ENCODE peak calls at places on chromosome 2, in six cellular contexts. One of them, this sample, is unnamed.

GRCh38 chr2:234158189-234158588 is 107.7 kb downstream of the SPP2 start:
- DNase-seq in T follicular helper cell: no peak
- DNase-seq in HCEC 1CT: no peak
- DNase-seq in HFF-Myc: no peak
- DNase-seq in endodermal cell: no peak
- DNase-seq in T-helper 1 cell: no peak
- DNase-seq in this sample: no peak

GRCh38 chr2:763766-764525 is 86.7 kb upstream of the TMEM18 start:
- DNase-seq in HFF-Myc: no peak
- DNase-seq in endodermal cell: no peak
- DNase-seq in T-helper 1 cell: no peak
- DNase-seq in T follicular helper cell: no peak
- DNase-seq in HCEC 1CT: no peak
- DNase-seq in this sample: no peak

GRCh38 chr2:142131016-142131714 is at the start of gene LRP1B:
- DNase-seq in HFF-Myc: no peak
- DNase-seq in HCEC 1CT: peak
- DNase-seq in endodermal cell: peak
- DNase-seq in T follicular helper cell: no peak
- DNase-seq in T-helper 1 cell: no peak
- DNase-seq in this sample: no peak

GRCh38 chr2:128363991-128364390 is 45.3 kb upstream of the HS6ST1 start:
- DNase-seq in HFF-Myc: no peak
- DNase-seq in endodermal cell: peak
- DNase-seq in HCEC 1CT: no peak
- DNase-seq in T-helper 1 cell: no peak
- DNase-seq in T follicular helper cell: no peak
- DNase-seq in this sample: no peak

GRCh38 chr2:11320698-11321492 is 23.5 kb downstream of the ROCK2 start:
- DNase-seq in HCEC 1CT: peak
- DNase-seq in endodermal cell: no peak
- DNase-seq in HFF-Myc: no peak
- DNase-seq in T follicular helper cell: no peak
- DNase-seq in T-helper 1 cell: no peak
- DNase-seq in this sample: no peak

GRCh38 chr2:142037051-142037450 is 93.8 kb downstream of the LRP1B start:
- DNase-seq in T follicular helper cell: no peak
- DNase-seq in HFF-Myc: peak
- DNase-seq in T-helper 1 cell: no peak
- DNase-seq in endodermal cell: no peak
- DNase-seq in HCEC 1CT: peak
- DNase-seq in this sample: no peak

GRCh38 chr2:238947920-238948710 is 100.2 kb downstream of the TWIST2 start:
- DNase-seq in endodermal cell: peak
- DNase-seq in HFF-Myc: peak
- DNase-seq in HCEC 1CT: peak
- DNase-seq in T-helper 1 cell: no peak
- DNase-seq in T follicular helper cell: no peak
- DNase-seq in this sample: no peak

GRCh38 chr2:177984739-177985138 is 87.8 kb downstream of the PDE11A start:
- DNase-seq in T follicular helper cell: no peak
- DNase-seq in HFF-Myc: no peak
- DNase-seq in endodermal cell: no peak
- DNase-seq in HCEC 1CT: no peak
- DNase-seq in T-helper 1 cell: no peak
- DNase-seq in this sample: no peak

GRCh38 chr2:186590538-186591441 is 934 bp downstream of the ITGAV start:
- DNase-seq in endodermal cell: peak
- DNase-seq in T follicular helper cell: peak
- DNase-seq in HFF-Myc: no peak
- DNase-seq in T-helper 1 cell: no peak
- DNase-seq in HCEC 1CT: peak
- DNase-seq in this sample: no peak

GRCh38 chr2:125858366-125858765 is 797.6 kb upstream of the GYPC start:
- DNase-seq in endodermal cell: no peak
- DNase-seq in HFF-Myc: no peak
- DNase-seq in T follicular helper cell: no peak
- DNase-seq in HCEC 1CT: no peak
- DNase-seq in T-helper 1 cell: no peak
- DNase-seq in this sample: no peak

GRCh38 chr2:70002241-70002896 is 40.9 kb upstream of the ASPRV1 start:
- DNase-seq in endodermal cell: no peak
- DNase-seq in HCEC 1CT: no peak
- DNase-seq in T-helper 1 cell: no peak
- DNase-seq in HFF-Myc: no peak
- DNase-seq in T follicular helper cell: no peak
- DNase-seq in this sample: no peak

GRCh38 chr2:84643991-84644390 is 127.7 kb downstream of the DNAH6 start:
- DNase-seq in HFF-Myc: no peak
- DNase-seq in T-helper 1 cell: no peak
- DNase-seq in T follicular helper cell: no peak
- DNase-seq in endodermal cell: no peak
- DNase-seq in HCEC 1CT: peak
- DNase-seq in this sample: no peak

GRCh38 chr2:20626698-20627471 is 24.0 kb downstream of the HS1BP3 start:
- DNase-seq in T follicular helper cell: no peak
- DNase-seq in HCEC 1CT: no peak
- DNase-seq in endodermal cell: peak
- DNase-seq in HFF-Myc: no peak
- DNase-seq in T-helper 1 cell: no peak
- DNase-seq in this sample: no peak

GRCh38 chr2:74548919-74549684 is 4.6 kb downstream of the LOXL3 start:
- DNase-seq in T follicular helper cell: no peak
- DNase-seq in HCEC 1CT: peak
- DNase-seq in HFF-Myc: no peak
- DNase-seq in endodermal cell: peak
- DNase-seq in T-helper 1 cell: no peak
- DNase-seq in this sample: no peak

GRCh38 chr2:198314559-198315153 is 510.3 kb downstream of the PLCL1 start:
- DNase-seq in HFF-Myc: peak
- DNase-seq in T follicular helper cell: no peak
- DNase-seq in T-helper 1 cell: no peak
- DNase-seq in endodermal cell: no peak
- DNase-seq in HCEC 1CT: peak
- DNase-seq in this sample: no peak

GRCh38 chr2:75098856-75099255 is 100.5 kb downstream of the TACR1 start:
- DNase-seq in endodermal cell: peak
- DNase-seq in T-helper 1 cell: no peak
- DNase-seq in T follicular helper cell: no peak
- DNase-seq in HFF-Myc: no peak
- DNase-seq in HCEC 1CT: peak
- DNase-seq in this sample: no peak

GRCh38 chr2:129192841-129193253 is 786.6 kb upstream of the RAB6C start:
- DNase-seq in HCEC 1CT: no peak
- DNase-seq in HFF-Myc: no peak
- DNase-seq in T follicular helper cell: no peak
- DNase-seq in T-helper 1 cell: no peak
- DNase-seq in endodermal cell: peak
- DNase-seq in this sample: no peak

GRCh38 chr2:105521176-105521575 is 122.3 kb upstream of the FHL2 start:
- DNase-seq in HFF-Myc: no peak
- DNase-seq in T-helper 1 cell: no peak
- DNase-seq in endodermal cell: no peak
- DNase-seq in HCEC 1CT: no peak
- DNase-seq in T follicular helper cell: no peak
- DNase-seq in this sample: no peak

GRCh38 chr2:121085801-121086200 is 199.2 kb downstream of the TFCP2L1 start:
- DNase-seq in T follicular helper cell: no peak
- DNase-seq in endodermal cell: no peak
- DNase-seq in HCEC 1CT: no peak
- DNase-seq in HFF-Myc: no peak
- DNase-seq in T-helper 1 cell: no peak
- DNase-seq in this sample: no peak

GRCh38 chr2:58918138-58918537 is 677.0 kb upstream of the FANCL start:
- DNase-seq in HFF-Myc: no peak
- DNase-seq in HCEC 1CT: no peak
- DNase-seq in T-helper 1 cell: no peak
- DNase-seq in T follicular helper cell: no peak
- DNase-seq in endodermal cell: no peak
- DNase-seq in this sample: no peak

GRCh38 chr2:85851253-85851955 is 37.4 kb downstream of the ST3GAL5 start:
- DNase-seq in HCEC 1CT: no peak
- DNase-seq in HFF-Myc: no peak
- DNase-seq in T-helper 1 cell: no peak
- DNase-seq in T follicular helper cell: no peak
- DNase-seq in endodermal cell: no peak
- DNase-seq in this sample: peak

GRCh38 chr2:215429424-215429823 is 6.4 kb downstream of the FN1 start:
- DNase-seq in HFF-Myc: no peak
- DNase-seq in T follicular helper cell: no peak
- DNase-seq in HCEC 1CT: no peak
- DNase-seq in T-helper 1 cell: no peak
- DNase-seq in endodermal cell: no peak
- DNase-seq in this sample: no peak

GRCh38 chr2:28927878-28928277 is 33.4 kb downstream of the WDR43 start:
- DNase-seq in T follicular helper cell: no peak
- DNase-seq in T-helper 1 cell: no peak
- DNase-seq in HCEC 1CT: no peak
- DNase-seq in HFF-Myc: no peak
- DNase-seq in endodermal cell: no peak
- DNase-seq in this sample: no peak

GRCh38 chr2:238686223-238686622 is 161.7 kb upstream of the TWIST2 start:
- DNase-seq in T follicular helper cell: no peak
- DNase-seq in endodermal cell: no peak
- DNase-seq in HCEC 1CT: no peak
- DNase-seq in HFF-Myc: no peak
- DNase-seq in T-helper 1 cell: no peak
- DNase-seq in this sample: no peak

GRCh38 chr2:84481702-84482101 is 22.6 kb upstream of the SUCLG1 start:
- DNase-seq in endodermal cell: no peak
- DNase-seq in T follicular helper cell: no peak
- DNase-seq in HCEC 1CT: peak
- DNase-seq in HFF-Myc: no peak
- DNase-seq in T-helper 1 cell: no peak
- DNase-seq in this sample: no peak

GRCh38 chr2:233439191-233439590 is 84.9 kb downstream of the DGKD start:
- DNase-seq in HFF-Myc: no peak
- DNase-seq in T-helper 1 cell: no peak
- DNase-seq in endodermal cell: no peak
- DNase-seq in T follicular helper cell: no peak
- DNase-seq in HCEC 1CT: no peak
- DNase-seq in this sample: no peak

GRCh38 chr2:15313657-15314056 is 247.5 kb downstream of the NBAS start:
- DNase-seq in endodermal cell: no peak
- DNase-seq in T follicular helper cell: no peak
- DNase-seq in HCEC 1CT: peak
- DNase-seq in T-helper 1 cell: no peak
- DNase-seq in HFF-Myc: no peak
- DNase-seq in this sample: no peak

This sample was measured in CD8-positive, alpha-beta T cell.